ENCODE peak calls at places on chromosomes 16 and 17, in four cellular contexts. A, X, B and O are unnamed samples.

GRCh38 chr17:57534863-57535651 is 210.0 kb downstream of the CCDC182 start:
- DNase-seq in B (no peak), X (no peak), A (peak), O (no peak)

GRCh38 chr17:9878791-9879525 is 26.1 kb downstream of the RCVRN start:
- DNase-seq in X (no peak), B (no peak), A (no peak), O (no peak)

GRCh38 chr17:45011767-45012166 is 39.7 kb downstream of the DCAKD start:
- DNase-seq in A (no peak), B (no peak), X (no peak), O (no peak)

GRCh38 chr16:14350081-14350480 is 279.0 kb downstream of the MRTFB start:
- DNase-seq in B (no peak), A (no peak), X (no peak), O (no peak)

GRCh38 chr17:17134952-17135340 is 71.2 kb downstream of the PLD6 start:
- DNase-seq in B (no peak), X (no peak), A (peak), O (no peak)

GRCh38 chr16:25158401-25158800 is 46.9 kb downstream of the LCMT1 start:
- DNase-seq in A (no peak), B (no peak), X (no peak), O (no peak)

GRCh38 chr17:35731239-35731931 is at the start of gene RASL10B:
- DNase-seq in X (peak), A (peak), B (no peak), O (peak)

GRCh38 chr17:62675701-62676100 is 48.2 kb downstream of the MRC2 start:
- DNase-seq in X (no peak), A (no peak), B (no peak), O (no peak)

GRCh38 chr17:74045608-74046007 is 157.9 kb upstream of the RPL38 start:
- DNase-seq in B (no peak), A (no peak), X (no peak), O (no peak)

GRCh38 chr17:57215317-57215716 is 41.0 kb upstream of the MSI2 start:
- DNase-seq in B (no peak), X (peak), A (no peak), O (no peak)

GRCh38 chr17:16380640-16381495 is at the start of gene UBB:
- DNase-seq in B (peak), X (peak), A (peak), O (peak)

GRCh38 chr17:66455022-66455547 is 152.7 kb downstream of the PRKCA start:
- DNase-seq in X (no peak), B (no peak), A (no peak), O (no peak)

GRCh38 chr17:2853722-2854580 is 57.7 kb downstream of the RAP1GAP2 start:
- DNase-seq in A (peak), B (no peak), X (peak), O (no peak)

GRCh38 chr17:7972131-7972785 is 30.2 kb upstream of the GUCY2D start:
- DNase-seq in B (no peak), A (no peak), X (no peak), O (no peak)

GRCh38 chr16:86070971-86071370 is 172.0 kb downstream of the IRF8 start:
- DNase-seq in A (no peak), X (no peak), B (no peak), O (no peak)

GRCh38 chr17:77451271-77451893 is 310.6 kb downstream of the SEC14L1 start:
- DNase-seq in X (peak), A (no peak), B (no peak), O (no peak)

GRCh38 chr17:78793968-78794367 is 11.9 kb upstream of the CYTH1 start:
- DNase-seq in A (no peak), X (no peak), B (no peak), O (no peak)

GRCh38 chr17:11948791-11949190 is 48.5 kb downstream of the ZNF18 start:
- DNase-seq in X (peak), B (no peak), A (no peak), O (no peak)

GRCh38 chr16:67176662-67177061 is 6.3 kb downstream of the NOL3 start:
- DNase-seq in B (no peak), X (no peak), A (peak), O (no peak)

GRCh38 chr17:64148699-64149098 is 18.8 kb upstream of the ERN1 start:
- DNase-seq in A (no peak), B (no peak), X (no peak), O (no peak)

GRCh38 chr16:88286301-88286923 is 96.3 kb upstream of the ZNF469 start:
- DNase-seq in B (no peak), X (no peak), A (no peak), O (no peak)

GRCh38 chr17:69314246-69315030 is 12.5 kb downstream of the ABCA5 start:
- DNase-seq in A (peak), B (no peak), X (no peak), O (no peak)

GRCh38 chr17:75478508-75478907 is 22.1 kb downstream of the TMEM94 start:
- DNase-seq in B (no peak), A (no peak), X (no peak), O (no peak)

GRCh38 chr17:82810644-82811430 is 29.0 kb downstream of the ZNF750 start:
- DNase-seq in A (no peak), X (no peak), B (no peak), O (no peak)

GRCh38 chr17:75876938-75877751 is 1.2 kb downstream of the TRIM47 start:
- DNase-seq in B (no peak), A (peak), X (peak), O (no peak)

GRCh38 chr16:10862432-10862831 is 14.6 kb upstream of the CIITA start:
- DNase-seq in X (peak), A (no peak), B (no peak), O (no peak)

GRCh38 chr17:1461193-1461944 is 5.3 kb upstream of the CRK start:
- DNase-seq in B (no peak), X (peak), A (no peak), O (no peak)

GRCh38 chr16:72013389-72013788 is 4.8 kb downstream of the DHODH start:
- DNase-seq in A (no peak), B (no peak), X (peak), O (no peak)

GRCh38 chr17:54944796-54945195 is 23.7 kb downstream of the COX11 start:
- DNase-seq in A (no peak), X (peak), B (no peak), O (no peak)

GRCh38 chr17:79023180-79023705 is 726 bp upstream of the C1QTNF1 start:
- DNase-seq in A (no peak), B (no peak), X (no peak), O (no peak)